ENCODE peak calls at places on chromosomes 16 and 17, in ten cellular contexts. I, K, D, X, V, J, U, Q, W and T are unnamed samples. For H3K9me3, the result is how much of the 10 kb centered on the place peaks cover.

GRCh38 chr17:77049440-77049839 is 91.3 kb upstream of the SEC14L1 start:
- DNase-seq in U (no peak), W (no peak), X (no peak), I (no peak), Q (no peak), D (no peak), V (no peak), J (no peak), K (no peak), T (no peak)

GRCh38 chr17:67107811-67108210 is 63.5 kb downstream of the CACNG1 start:
- DNase-seq in X (no peak), V (no peak), Q (no peak), U (no peak), J (no peak), W (no peak), D (no peak), I (no peak), K (no peak), T (no peak)

GRCh38 chr17:67478266-67479118 is 101.4 kb downstream of the PITPNC1 start:
- DNase-seq in D (no peak), I (no peak), K (no peak), J (no peak), X (peak), U (no peak), V (no peak), Q (no peak), W (no peak), T (no peak)

GRCh38 chr17:59618894-59619312 is 792 bp upstream of the CLTC start:
- DNase-seq in X (no peak), K (no peak), J (peak), I (peak), U (peak), Q (no peak), V (peak), W (peak), D (no peak), T (no peak)

GRCh38 chr16:48434653-48435318 is 49.6 kb upstream of the SIAH1 start:
- DNase-seq in X (no peak), J (no peak), W (no peak), V (peak), D (no peak), U (peak), Q (peak), I (peak), K (no peak), T (no peak)

GRCh38 chr16:56513972-56514371 is 5.9 kb downstream of the BBS2 start:
- DNase-seq in Q (peak), X (peak), K (no peak), I (peak), J (peak), U (peak), D (peak), W (no peak), V (peak), T (no peak)

GRCh38 chr16:79449906-79450305 is 150.6 kb downstream of the MAF start:
- DNase-seq in D (no peak), K (no peak), I (no peak), W (no peak), J (no peak), V (no peak), Q (no peak), X (no peak), U (no peak), T (no peak)

GRCh38 chr16:11949527-11949926 is 7.7 kb upstream of the NPIPB2 start:
- DNase-seq in Q (peak), U (peak), D (no peak), X (no peak), I (peak), V (peak), J (peak), W (no peak), K (no peak), T (peak)

GRCh38 chr17:74212262-74212912 is 984 bp upstream of the TTYH2 start:
- DNase-seq in U (no peak), V (peak), X (no peak), Q (no peak), K (peak), W (no peak), J (no peak), I (no peak), D (no peak), T (no peak)

GRCh38 chr16:14354561-14355351 is 275.3 kb downstream of the PARN start:
- DNase-seq in U (peak), I (no peak), D (no peak), V (no peak), W (no peak), Q (peak), X (no peak), K (no peak), J (no peak), T (no peak)

GRCh38 chr17:55735784-55736405 is 13.2 kb upstream of the TMEM100 start:
- DNase-seq in K (no peak), Q (peak), D (no peak), I (peak), J (peak), X (no peak), W (no peak), U (peak), V (peak), T (no peak)

GRCh38 chr17:74972107-74972972 is at the start of gene HID1:
- DNase-seq in U (no peak), I (peak), D (no peak), V (peak), K (peak), J (no peak), W (no peak), X (peak), Q (peak), T (peak)

GRCh38 chr16:22352119-22352518 is 22.3 kb downstream of the CDR2 start:
- DNase-seq in I (no peak), D (no peak), W (no peak), U (no peak), J (no peak), X (no peak), K (no peak), Q (no peak), V (no peak), T (no peak)

GRCh38 chr17:2366747-2367494 is 29.6 kb downstream of the SGSM2 start:
- DNase-seq in Q (peak), U (no peak), J (no peak), K (no peak), I (peak), W (no peak), X (no peak), V (no peak), D (no peak), T (no peak)

GRCh38 chr17:1484586-1485310 is 7.7 kb downstream of the MYO1C start:
- DNase-seq in U (no peak), D (no peak), V (peak), Q (peak), X (peak), I (peak), J (no peak), W (no peak), K (peak), T (peak)

GRCh38 chr16:11264155-11264832 is 4.8 kb downstream of the TNP2 start:
- DNase-seq in V (no peak), K (no peak), W (no peak), D (no peak), U (no peak), X (no peak), Q (no peak), J (no peak), I (no peak), T (no peak)

GRCh38 chr16:84169765-84170310 is 17.0 kb downstream of the TAF1C start:
- DNase-seq in X (no peak), W (no peak), J (no peak), Q (no peak), K (no peak), I (no peak), V (no peak), U (no peak), D (no peak), T (no peak)

GRCh38 chr16:19578378-19578851 is 22.9 kb downstream of the VPS35L start:
- DNase-seq in W (no peak), K (no peak), X (no peak), V (no peak), I (no peak), D (no peak), U (no peak), Q (peak), J (no peak), T (no peak)

GRCh38 chr17:27082023-27082774 is 211.7 kb upstream of the WSB1 start:
- DNase-seq in W (no peak), K (no peak), V (no peak), D (no peak), Q (no peak), I (no peak), J (no peak), U (no peak), X (no peak), T (no peak)

GRCh38 chr17:27081002-27081638 is 212.8 kb upstream of the WSB1 start:
- DNase-seq in W (no peak), X (no peak), U (no peak), Q (no peak), D (no peak), I (no peak), V (no peak), J (no peak), K (no peak), T (no peak)

GRCh38 chr17:27083408-27084185 is 210.3 kb upstream of the WSB1 start:
- DNase-seq in K (no peak), X (no peak), V (no peak), W (no peak), D (no peak), Q (no peak), J (no peak), I (no peak), U (no peak), T (no peak)

GRCh38 chr17:27085517-27085916 is 208.4 kb upstream of the WSB1 start:
- DNase-seq in U (no peak), D (no peak), J (no peak), I (no peak), W (no peak), Q (no peak), X (no peak), K (no peak), V (no peak), T (no peak)

GRCh38 chr17:27082775-27083154 is 211.1 kb upstream of the WSB1 start:
- DNase-seq in W (no peak), V (no peak), J (no peak), Q (no peak), I (no peak), D (no peak), K (no peak), X (no peak), U (no peak), T (no peak)
- H3K9me3 ChIP-seq in W (under half), V (under half), J (under half), Q (under half), I (under half), D (under half), K (under half), X (under half), U (under half), T (under half)

GRCh38 chr16:65757064-65757463 is 609.4 kb upstream of the CDH5 start:
- DNase-seq in K (no peak), J (peak), D (no peak), V (no peak), I (no peak), U (peak), Q (peak), W (no peak), X (no peak), T (no peak)

GRCh38 chr16:65751622-65752598 is 614.6 kb upstream of the CDH5 start:
- DNase-seq in D (no peak), Q (peak), V (no peak), K (no peak), X (no peak), W (no peak), U (no peak), I (no peak), J (no peak), T (no peak)

GRCh38 chr16:65756163-65756562 is 610.3 kb upstream of the CDH5 start:
- DNase-seq in D (no peak), I (no peak), J (no peak), X (no peak), W (no peak), U (no peak), V (no peak), Q (no peak), K (no peak), T (no peak)

GRCh38 chr16:65758620-65759019 is 607.9 kb upstream of the CDH5 start:
- DNase-seq in U (no peak), K (no peak), Q (no peak), W (no peak), I (no peak), X (no peak), D (no peak), J (no peak), V (no peak), T (no peak)

GRCh38 chr16:65754799-65755691 is 611.4 kb upstream of the CDH5 start:
- DNase-seq in V (peak), I (no peak), W (no peak), Q (peak), D (peak), U (peak), K (no peak), J (no peak), X (no peak), T (no peak)
- H3K9me3 ChIP-seq in V (under half), I (under half), W (under half), Q (under half), D (under half), U (under half), K (under half), J (under half), X (under half), T (under half)

GRCh38 chr17:82947051-82947991 is 107.5 kb upstream of the ZNF750 start:
- DNase-seq in D (no peak), K (no peak), X (no peak), I (no peak), W (no peak), Q (no peak), V (no peak), U (no peak), J (no peak), T (peak)
- H3K9me3 ChIP-seq in D (half or more), K (under half), X (under half), I (half or more), W (under half), Q (under half), V (under half), U (half or more), J (under half), T (under half)

DNA sequence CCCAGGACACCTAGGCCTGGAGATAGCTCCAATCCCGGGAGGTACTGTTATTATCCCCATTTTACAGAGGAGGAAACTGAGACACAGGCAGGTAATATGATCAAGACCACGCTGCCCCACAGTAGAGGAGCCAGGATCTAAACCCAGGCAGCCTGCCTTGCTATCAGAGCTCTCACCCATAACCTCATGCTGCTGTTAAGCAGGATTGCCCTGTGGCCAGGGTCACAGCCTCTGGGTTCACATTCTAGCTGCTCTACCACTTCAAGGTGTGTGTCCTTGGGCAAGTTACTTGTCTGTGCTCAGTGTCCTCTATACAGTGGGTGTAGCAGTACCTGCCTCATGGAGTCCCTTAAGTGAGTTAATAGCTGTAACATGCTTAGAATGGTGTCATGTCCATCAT is 1015.3 kb downstream of the KCNJ18 start:
- DNase-seq in D (no peak), Q (no peak), W (no peak), U (no peak), J (no peak), V (no peak), K (no peak), I (no peak), X (no peak), T (no peak)
- H3K9me3 ChIP-seq in D (half or more), Q (under half), W (under half), U (under half), J (under half), V (under half), K (under half), I (under half), X (under half), T (under half)

GRCh38 chr16:73457851-73458250 is 409.9 kb upstream of the ZFHX3 start:
- DNase-seq in I (no peak), Q (no peak), J (no peak), W (no peak), K (no peak), X (no peak), U (no peak), V (no peak), D (no peak), T (no peak)
- H3K9me3 ChIP-seq in I (under half), Q (under half), J (under half), W (under half), K (under half), X (under half), U (under half), V (under half), D (under half), T (under half)